ENCODE peak calls at places on chromosomes 4 and X, in six cellular contexts. P, J, A, Z, I and L are unnamed samples.

GRCh38 chr4:912548-913279 is 19.4 kb downstream of the GAK start:
- DNase-seq in A (no peak), P (no peak), Z (no peak), I (no peak), J (no peak), L (no peak)

GRCh38 chrX:74540635-74541249 is 73.7 kb downstream of the RLIM start:
- DNase-seq in A (no peak), P (peak), I (no peak), J (no peak), Z (no peak), L (no peak)

GRCh38 chr4:7679431-7679830 is 244.7 kb upstream of the PSAPL1 start:
- DNase-seq in I (no peak), A (no peak), Z (no peak), P (no peak), J (no peak), L (no peak)

GRCh38 chr4:131091896-131092295 is 1995.9 kb downstream of the C4orf33 start:
- DNase-seq in P (no peak), I (no peak), Z (peak), J (peak), A (peak), L (no peak)

GRCh38 chrX:7120578-7121219 is 26.8 kb upstream of the STS start:
- DNase-seq in Z (no peak), J (no peak), A (peak), I (no peak), P (no peak), L (no peak)

GRCh38 chr4:120916937-120917336 is 5.6 kb downstream of the PRDM5 start:
- DNase-seq in P (no peak), J (no peak), A (no peak), Z (no peak), I (no peak), L (no peak)

GRCh38 chrX:145817299-145817665 is 347 bp upstream of the SLITRK2 start:
- DNase-seq in I (no peak), J (no peak), A (no peak), Z (no peak), P (no peak), L (no peak)

GRCh38 chr4:8894424-8894816 is 22.8 kb upstream of the HMX1 start:
- DNase-seq in Z (no peak), I (no peak), A (no peak), P (no peak), J (no peak), L (no peak)

GRCh38 chr4:83252782-83253405 is 31.7 kb downstream of the COQ2 start:
- DNase-seq in P (peak), A (peak), J (peak), I (peak), Z (peak), L (peak)

GRCh38 chr4:15004701-15005301 is 2.5 kb downstream of the CPEB2 start:
- DNase-seq in Z (no peak), I (peak), P (peak), J (no peak), A (peak), L (peak)